ENCODE peak calls at places on chromosomes 7 and 10, in ten cellular contexts. S, V, G, W, X, N, T, P, D and C are unnamed samples.

GRCh38 chr7:6496842-6497636 is 49.3 kb upstream of the DAGLB start:
- DNase-seq in N (no peak), W (no peak), T (peak; percentile 44), X (no peak), G (no peak), P (no peak), V (no peak), D (no peak), S (no peak), C (no peak)

GRCh38 chr10:128897414-128897928 is 569.6 kb upstream of the MGMT start:
- DNase-seq in W (no peak), D (no peak), X (no peak), V (no peak), S (no peak), G (no peak), T (no peak), N (no peak), P (no peak), C (no peak)

GRCh38 chr10:20485554-20485953 is 411.6 kb downstream of the NEBL start:
- DNase-seq in V (no peak), D (no peak), P (no peak), T (no peak), W (no peak), S (no peak), X (no peak), G (no peak), N (no peak), C (no peak)

GRCh38 chr10:133100186-133100585 is 12.5 kb downstream of the ADGRA1 start:
- DNase-seq in G (no peak), V (no peak), N (no peak), W (no peak), D (no peak), T (no peak), S (no peak), X (no peak), P (no peak), C (no peak)

GRCh38 chr7:20745716-20746115 is 41.0 kb downstream of the SP8 start:
- DNase-seq in N (no peak), S (no peak), D (no peak), T (no peak), X (no peak), P (no peak), V (no peak), W (no peak), G (no peak), C (no peak)

GRCh38 chr7:101597941-101598340 is 31.2 kb downstream of the MYL10 start:
- DNase-seq in X (no peak), S (no peak), V (no peak), P (no peak), W (no peak), D (no peak), N (no peak), G (no peak), T (no peak), C (no peak)

GRCh38 chr7:157496426-157497275 is 159.8 kb downstream of the DNAJB6 start:
- DNase-seq in X (no peak), D (no peak), P (no peak), T (no peak), N (peak; percentile 45), S (no peak), G (no peak), V (no peak), W (no peak), C (no peak)

GRCh38 chr10:132899054-132899750 is 43.2 kb downstream of the CFAP46 start:
- DNase-seq in W (no peak), G (no peak), D (no peak), S (no peak), X (no peak), V (no peak), P (no peak), T (no peak), N (peak; percentile 46), C (peak; percentile 9)

GRCh38 chr10:131996508-131997365 is 15.0 kb upstream of the BNIP3 start:
- DNase-seq in W (no peak), V (no peak), N (no peak), D (no peak), T (no peak), G (no peak), S (no peak), X (no peak), P (no peak), C (no peak)

GRCh38 chr10:71073451-71074175 is 138.8 kb upstream of the UNC5B start:
- DNase-seq in V (no peak), G (no peak), X (no peak), P (no peak), T (no peak), N (peak; percentile 34), W (no peak), S (no peak), D (no peak), C (no peak)

GRCh38 chr10:64191304-64191703 is 670.1 kb downstream of the REEP3 start:
- DNase-seq in S (no peak), W (no peak), P (no peak), G (no peak), X (no peak), N (no peak), V (no peak), D (no peak), T (no peak), C (no peak)

GRCh38 chr7:104179178-104179577 is 28.6 kb downstream of the ORC5 start:
- DNase-seq in V (no peak), D (no peak), W (peak; percentile 17), G (no peak), N (no peak), S (no peak), X (no peak), P (no peak), T (no peak), C (no peak)

GRCh38 chr10:119497243-119497642 is 45.3 kb downstream of the RGS10 start:
- DNase-seq in P (no peak), V (no peak), G (no peak), W (no peak), X (no peak), N (no peak), D (no peak), S (no peak), T (no peak), C (no peak)

GRCh38 chr10:90148121-90148855 is 446.9 kb downstream of the KIF20B start:
- DNase-seq in T (peak; percentile 66), D (no peak), V (no peak), X (peak; percentile 86), W (peak; percentile 28), P (no peak), G (no peak), N (no peak), S (peak; percentile 47), C (no peak)

GRCh38 chr10:44897049-44897448 is 14.1 kb upstream of the TMEM72 start:
- DNase-seq in N (no peak), T (no peak), V (no peak), G (no peak), P (no peak), S (no peak), D (no peak), W (no peak), X (no peak), C (no peak)

GRCh38 chr7:30613366-30614325 is 19.0 kb downstream of the GARS1 start:
- DNase-seq in X (peak; percentile 36), G (no peak), W (no peak), S (no peak), N (no peak), T (no peak), P (no peak), V (no peak), D (no peak), C (no peak)

GRCh38 chr10:16905304-16905703 is 88.1 kb upstream of the RSU1 start:
- DNase-seq in D (no peak), P (no peak), X (peak; percentile 60), V (peak; percentile 63), W (no peak), N (no peak), G (no peak), T (no peak), S (no peak), C (no peak)

GRCh38 chr10:101741938-101742337 is 34.0 kb downstream of the FGF8 start:
- DNase-seq in D (no peak), X (no peak), V (no peak), T (no peak), G (no peak), W (no peak), P (no peak), S (no peak), N (no peak), C (no peak)

GRCh38 chr7:2474224-2474623 is 2.0 kb downstream of the GRIFIN start:
- DNase-seq in N (no peak), D (no peak), P (no peak), T (no peak), V (no peak), X (no peak), G (no peak), W (no peak), S (no peak), C (no peak)
- TF ChIP-seq CTCF in N (no peak), D (no peak), P (no peak), T (no peak), V (no peak), X (no peak), G (no peak), W (no peak), S (no peak), C (no peak)

GRCh38 chr7:45146531-45147379 is 10.8 kb upstream of the RAMP3 start:
- DNase-seq in G (no peak), X (no peak), V (no peak), T (no peak), D (no peak), N (no peak), S (no peak), W (no peak), P (no peak), C (no peak)
- TF ChIP-seq CTCF in G (no peak), X (no peak), V (no peak), T (no peak), D (peak; percentile 7), N (no peak), S (no peak), W (no peak), P (no peak), C (no peak)

DNA sequence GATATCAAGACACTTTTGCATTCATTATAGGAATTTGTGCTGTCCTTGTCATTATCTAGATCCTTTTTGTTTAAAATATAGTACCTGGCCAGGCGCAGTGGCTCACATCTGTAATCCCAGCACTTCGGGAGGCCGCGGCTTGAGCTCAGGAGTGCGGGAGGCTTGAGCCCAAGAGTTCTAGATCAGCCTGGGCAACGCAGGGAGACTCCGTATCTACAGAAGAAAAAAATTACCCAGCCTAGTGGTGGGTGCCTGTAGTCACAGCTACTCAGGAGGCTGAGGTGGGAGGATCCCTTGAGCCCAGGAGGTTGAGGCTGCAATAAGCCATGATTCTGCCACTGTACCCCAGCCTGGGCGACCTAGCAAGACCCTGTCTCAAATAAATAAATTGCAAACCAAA is 621 bp upstream of the MORN4 start:
- DNase-seq in V (no peak), D (no peak), W (peak; percentile 58), T (no peak), X (no peak), G (no peak), P (no peak), S (no peak), N (no peak), C (no peak)
- TF ChIP-seq CTCF in V (no peak), D (peak; percentile 8), W (peak; percentile 25), T (no peak), X (no peak), G (no peak), P (no peak), S (no peak), N (no peak), C (peak; percentile 63)

DNA sequence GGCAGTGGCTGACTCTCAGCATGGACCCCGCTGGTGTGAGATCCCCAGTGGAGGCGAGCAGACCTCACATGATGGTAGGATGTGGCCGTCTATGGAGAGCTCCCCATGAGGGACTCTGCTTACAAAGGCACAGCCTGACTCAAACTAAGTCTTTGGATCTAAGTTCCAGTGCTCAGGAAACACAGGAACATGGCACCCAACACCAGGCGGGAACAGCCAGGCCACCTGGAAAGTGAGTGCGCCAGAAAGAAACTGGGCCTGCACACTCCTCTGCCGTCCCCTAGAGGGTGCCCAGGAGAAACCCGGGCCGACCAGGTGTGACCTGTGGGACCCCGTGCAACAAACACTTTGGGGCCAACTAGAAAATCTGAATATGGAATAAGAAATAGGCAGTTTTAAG is 10.0 kb downstream of the PITRM1 start:
- DNase-seq in N (peak; percentile 53), V (no peak), W (no peak), P (no peak), X (no peak), S (no peak), D (no peak), G (no peak), T (no peak), C (no peak)
- TF ChIP-seq CTCF in N (no peak), V (no peak), W (no peak), P (no peak), X (no peak), S (no peak), D (peak; percentile 70), G (no peak), T (no peak), C (no peak)